ENCODE peak calls at places on chromosome 15, in seven cellular contexts. Y is Peyer's patch; R is effector memory CD4-positive, alpha-beta T cell; W is colonic mucosa; B is IMR-90; M is foreskin fibroblast; F is GM12878. N is an unnamed sample.

GRCh38 chr15:85563328-85563727 is 182.9 kb downstream of the AKAP13 start:
- DNase-seq in Y (no peak), B (peak), F (no peak), W (no peak), M (peak), R (no peak), N (no peak)

GRCh38 chr15:65766422-65767263 is 25.4 kb downstream of the DENND4A start:
- DNase-seq in M (no peak), Y (no peak), R (no peak), F (no peak), B (peak), W (no peak), N (no peak)

GRCh38 chr15:67193223-67194009 is 61.0 kb downstream of the AAGAB start:
- DNase-seq in W (no peak), F (no peak), R (no peak), Y (no peak), B (peak), M (no peak), N (no peak)

GRCh38 chr15:55846108-55846707 is 103.3 kb upstream of the PRTG start:
- DNase-seq in Y (no peak), F (peak), W (peak), B (peak), R (no peak), M (peak), N (peak)

GRCh38 chr15:92383528-92384326 is 10.0 kb upstream of the ST8SIA2 start:
- DNase-seq in Y (no peak), R (no peak), W (peak), F (no peak), B (peak), M (no peak), N (peak)

GRCh38 chr15:73573572-73573971 is 59.6 kb downstream of the NPTN start:
- DNase-seq in M (peak), Y (peak), F (no peak), R (no peak), W (peak), B (peak), N (no peak)

GRCh38 chr15:45129651-45130129 is at the start of the genes DUOX1 and DUOXA1:
- DNase-seq in F (no peak), B (no peak), Y (peak), M (no peak), R (no peak), W (peak), N (no peak)

GRCh38 chr15:63407612-63408011 is 26.0 kb upstream of the CA12 start:
- DNase-seq in Y (no peak), M (no peak), B (no peak), R (no peak), W (peak), F (no peak), N (no peak)

GRCh38 chr15:66839511-66840112 is 137.6 kb downstream of the SMAD6 start:
- DNase-seq in Y (no peak), R (no peak), W (no peak), B (peak), F (no peak), M (no peak), N (no peak)

GRCh38 chr15:64101018-64101417 is 5.2 kb downstream of the SNX1 start:
- DNase-seq in M (no peak), W (no peak), F (no peak), B (no peak), Y (no peak), R (no peak), N (no peak)

GRCh38 chr15:68816795-68817303 is 3.8 kb downstream of the ANP32A start:
- DNase-seq in B (no peak), F (no peak), M (no peak), R (no peak), W (peak), Y (no peak), N (peak)

GRCh38 chr15:63133786-63134185 is 12.1 kb downstream of the LACTB start:
- DNase-seq in B (peak), F (no peak), W (no peak), M (peak), R (no peak), Y (no peak), N (no peak)

GRCh38 chr15:74322558-74323180 is 44.8 kb downstream of the CYP11A1 start:
- DNase-seq in B (peak), Y (peak), F (no peak), R (peak), W (peak), M (peak), N (peak)

GRCh38 chr15:96199111-96199510 is 131.4 kb upstream of the NR2F2 start:
- DNase-seq in R (no peak), Y (no peak), F (no peak), M (no peak), W (no peak), B (no peak), N (no peak)

GRCh38 chr15:78850352-78850751 is 22.3 kb upstream of the MORF4L1 start:
- DNase-seq in M (no peak), B (no peak), W (no peak), Y (no peak), F (no peak), R (no peak), N (no peak)

GRCh38 chr15:75640483-75641175 is 605 bp upstream of the IMP3 start:
- DNase-seq in W (no peak), Y (no peak), F (peak), B (peak), M (peak), R (peak), N (peak)

GRCh38 chr15:77069521-77070121 is 1.3 kb downstream of the TSPAN3 start:
- DNase-seq in B (no peak), Y (peak), F (no peak), R (no peak), M (no peak), W (peak), N (no peak)

GRCh38 chr15:74417230-74417629 is 16.5 kb downstream of the SEMA7A start:
- DNase-seq in F (no peak), B (peak), Y (no peak), R (no peak), M (peak), W (no peak), N (no peak)

GRCh38 chr15:83206387-83206970 is 1.1 kb downstream of the HDGFL3 start:
- DNase-seq in Y (no peak), F (no peak), B (no peak), M (peak), W (peak), R (no peak), N (peak)

GRCh38 chr15:74167891-74168331 is 5.6 kb upstream of the ISLR start:
- DNase-seq in B (no peak), M (no peak), F (no peak), Y (no peak), W (no peak), R (no peak), N (peak)

GRCh38 chr15:55715355-55716076 is 27.4 kb downstream of the PRTG start:
- DNase-seq in R (no peak), Y (no peak), W (no peak), F (no peak), M (no peak), B (no peak), N (no peak)

GRCh38 chr15:49620174-49620573 is 444 bp downstream of the FAM227B start:
- DNase-seq in B (peak), R (no peak), M (no peak), Y (no peak), F (no peak), W (peak), N (peak)

GRCh38 chr15:67240235-67241131 is 14.0 kb downstream of the AAGAB start:
- DNase-seq in R (no peak), F (peak), Y (no peak), B (no peak), M (no peak), W (no peak), N (peak)

GRCh38 chr15:99719096-99719541 is 14.1 kb downstream of the LYSMD4 start:
- DNase-seq in R (no peak), W (no peak), M (peak), B (peak), Y (no peak), F (peak), N (peak)

GRCh38 chr15:29952245-29952644 is 130.0 kb upstream of the TJP1 start:
- DNase-seq in R (no peak), F (no peak), W (no peak), B (no peak), Y (no peak), M (no peak), N (no peak)

GRCh38 chr15:39497016-39497758 is 83.7 kb upstream of the THBS1 start:
- DNase-seq in B (no peak), W (no peak), Y (no peak), M (no peak), F (no peak), R (no peak), N (no peak)

GRCh38 chr15:70493787-70494514 is 269.4 kb downstream of the UACA start:
- DNase-seq in R (no peak), B (peak), W (no peak), Y (peak), F (no peak), M (no peak), N (no peak)

GRCh38 chr15:67833504-67834248 is 6.2 kb downstream of the RNU6-1 start:
- DNase-seq in R (no peak), F (no peak), W (peak), Y (peak), B (no peak), M (no peak), N (peak)

DNA sequence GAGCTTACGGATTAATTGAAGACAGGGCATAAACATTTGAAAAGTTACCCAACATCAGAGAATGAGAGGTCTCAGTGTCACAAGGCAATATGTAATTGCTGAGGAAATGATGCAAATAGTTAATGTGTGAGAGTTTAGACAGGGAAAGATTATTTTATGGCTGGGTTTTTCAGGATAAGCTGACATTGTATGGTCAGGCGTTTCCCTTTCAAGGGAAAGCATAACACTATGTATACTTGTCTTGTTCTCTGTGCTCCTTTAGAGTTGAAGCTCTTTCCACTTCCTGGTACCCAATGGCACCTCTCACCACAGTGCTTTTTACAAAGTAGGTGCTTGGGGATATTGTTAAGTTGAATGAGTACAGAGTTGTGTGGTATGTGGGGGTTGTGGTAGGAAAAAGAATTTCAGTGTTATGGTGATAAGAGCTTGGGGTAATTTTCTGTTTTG is 19.9 kb downstream of the IQGAP1 start:
- DNase-seq in F (no peak), M (no peak), B (peak), W (no peak), R (no peak), Y (no peak), N (peak)
- H3K4me3 ChIP-seq in F (no peak), M (no peak), B (no peak), W (no peak), R (no peak), Y (no peak), N (no peak)

GRCh38 chr15:52220896-52221660 is 29.9 kb upstream of the GNB5 start:
- DNase-seq in R (no peak), Y (no peak), F (no peak), M (no peak), W (no peak), B (no peak), N (peak)
- H3K4me3 ChIP-seq in R (peak), Y (peak), F (peak), M (no peak), W (no peak), B (no peak), N (peak)

GRCh38 chr15:60390231-60390630 is 7.6 kb downstream of the ANXA2 start:
- DNase-seq in M (no peak), B (no peak), Y (no peak), W (no peak), F (no peak), R (no peak), N (no peak)
- H3K4me3 ChIP-seq in M (peak), B (no peak), Y (no peak), W (no peak), F (no peak), R (no peak), N (no peak)

GRCh38 chr15:81296218-81296617 is 27.7 kb downstream of the STARD5 start:
- DNase-seq in F (no peak), M (no peak), Y (no peak), W (no peak), R (no peak), B (no peak), N (no peak)

GRCh38 chr15:81298606-81299005 is 25.3 kb downstream of the STARD5 start:
- DNase-seq in B (no peak), W (no peak), F (no peak), Y (no peak), R (no peak), M (no peak), N (no peak)

GRCh38 chr15:81297147-81297572 is 26.8 kb downstream of the STARD5 start:
- DNase-seq in W (no peak), M (no peak), B (peak), F (no peak), Y (no peak), R (no peak), N (no peak)

GRCh38 chr15:81296673-81297072 is 27.3 kb downstream of the STARD5 start:
- DNase-seq in Y (no peak), B (no peak), W (peak), R (peak), M (no peak), F (peak), N (peak)

DNA sequence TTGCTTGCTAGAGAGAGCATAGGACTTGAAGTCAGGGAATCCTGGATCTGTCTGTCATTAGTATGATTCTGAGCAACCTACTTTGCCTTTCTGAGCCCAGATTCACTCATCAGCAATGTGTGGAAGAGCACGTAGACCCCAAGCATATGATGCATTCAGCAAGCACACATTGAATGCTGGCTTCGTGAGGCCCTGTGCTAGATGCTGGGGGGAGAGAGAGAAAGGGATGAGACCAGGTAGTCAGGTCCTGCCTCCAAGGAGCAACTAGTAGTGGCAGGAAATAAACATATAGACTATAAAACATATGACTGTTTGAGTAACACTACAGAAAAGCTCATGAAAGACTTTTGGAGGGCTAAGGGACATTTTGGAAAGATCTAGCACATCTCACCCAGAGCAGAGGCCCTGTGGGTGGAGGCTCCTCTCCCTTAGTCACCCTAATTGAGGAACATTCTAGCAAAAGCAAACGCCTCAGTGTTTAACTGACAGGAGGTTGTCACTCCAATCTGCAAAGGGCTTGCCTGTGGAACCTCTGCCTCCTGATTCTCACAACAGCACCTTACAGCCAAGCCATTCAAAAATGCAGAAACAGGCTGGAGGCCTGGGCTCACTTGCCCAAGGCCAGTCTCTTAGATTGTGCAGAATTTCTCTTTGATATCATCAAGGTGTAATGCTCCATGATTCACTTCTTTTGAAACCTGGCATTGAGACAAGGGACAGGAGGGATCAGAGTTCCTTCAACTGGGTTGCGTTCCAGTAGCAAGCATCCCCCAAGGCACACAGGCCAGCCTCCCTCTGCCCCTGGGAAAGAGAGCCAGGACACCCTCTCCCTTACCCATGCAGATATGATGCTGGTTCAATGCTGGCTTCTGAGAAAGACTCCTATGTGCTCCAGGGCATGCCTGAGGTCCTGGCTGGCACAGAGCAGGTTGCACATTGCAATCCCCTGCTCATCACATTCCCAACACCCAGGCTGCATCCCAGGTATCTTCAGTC is 26.1 kb downstream of the STARD5 start:
- DNase-seq in M (no peak), R (no peak), Y (no peak), B (no peak), F (no peak), W (no peak), N (no peak)
- H3K4me3 ChIP-seq in M (no peak), R (peak), Y (peak), B (no peak), F (peak), W (peak), N (peak)

DNA sequence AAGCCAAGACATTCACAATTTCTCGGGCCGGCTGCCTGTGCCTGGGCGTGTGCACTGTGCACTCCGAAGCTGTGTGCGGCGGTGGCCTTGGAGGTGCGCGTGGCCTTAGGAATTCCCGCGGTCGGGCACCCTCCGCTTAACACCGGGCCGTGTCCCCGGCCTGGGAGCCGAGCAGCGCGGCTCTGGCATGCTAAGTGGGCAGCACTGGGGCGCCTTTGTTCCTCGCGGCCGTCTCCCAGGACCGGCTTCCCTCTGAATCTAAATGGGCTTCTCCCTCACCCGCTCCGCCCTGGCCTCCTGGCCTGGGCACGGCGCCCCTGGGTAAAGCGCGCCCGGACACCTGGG is 498 bp upstream of the ARNT2 start:
- DNase-seq in M (no peak), R (no peak), W (no peak), B (no peak), F (no peak), Y (no peak), N (no peak)
- H3K4me3 ChIP-seq in M (peak), R (no peak), W (peak), B (peak), F (no peak), Y (peak), N (no peak)

GRCh38 chr15:94844533-94845390 is 613.4 kb downstream of the MCTP2 start:
- DNase-seq in Y (peak), B (no peak), M (no peak), F (no peak), R (no peak), W (peak), N (no peak)

GRCh38 chr15:94843060-94843459 is 611.7 kb downstream of the MCTP2 start:
- DNase-seq in F (no peak), R (no peak), Y (no peak), W (no peak), B (no peak), M (no peak), N (no peak)

GRCh38 chr15:94847325-94847724 is 616.0 kb downstream of the MCTP2 start:
- DNase-seq in F (no peak), R (no peak), B (no peak), Y (no peak), W (no peak), M (no peak), N (no peak)

GRCh38 chr15:94845391-94845718 is 614.0 kb downstream of the MCTP2 start:
- DNase-seq in Y (no peak), B (no peak), R (no peak), M (no peak), W (no peak), F (no peak), N (no peak)

DNA sequence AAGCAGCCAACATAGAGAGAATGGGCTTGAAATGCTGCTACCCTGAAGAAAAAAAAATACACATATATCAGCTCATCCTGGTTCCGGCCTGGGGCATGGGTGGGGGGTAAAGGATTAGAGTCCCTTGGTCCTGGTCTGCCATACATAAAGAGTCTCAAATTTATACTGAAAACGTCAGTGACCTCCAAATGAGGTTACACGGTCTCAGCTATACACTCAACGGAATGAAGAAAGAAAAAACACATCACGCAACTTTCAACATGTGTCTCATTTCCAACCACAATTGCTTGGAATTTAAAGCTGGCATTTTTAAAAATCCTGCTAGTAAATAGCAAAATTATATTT is 612.8 kb downstream of the MCTP2 start:
- DNase-seq in R (no peak), Y (no peak), B (no peak), F (no peak), M (no peak), W (no peak), N (no peak)
- H3K4me3 ChIP-seq in R (no peak), Y (no peak), B (no peak), F (no peak), M (no peak), W (no peak), N (no peak)

DNA sequence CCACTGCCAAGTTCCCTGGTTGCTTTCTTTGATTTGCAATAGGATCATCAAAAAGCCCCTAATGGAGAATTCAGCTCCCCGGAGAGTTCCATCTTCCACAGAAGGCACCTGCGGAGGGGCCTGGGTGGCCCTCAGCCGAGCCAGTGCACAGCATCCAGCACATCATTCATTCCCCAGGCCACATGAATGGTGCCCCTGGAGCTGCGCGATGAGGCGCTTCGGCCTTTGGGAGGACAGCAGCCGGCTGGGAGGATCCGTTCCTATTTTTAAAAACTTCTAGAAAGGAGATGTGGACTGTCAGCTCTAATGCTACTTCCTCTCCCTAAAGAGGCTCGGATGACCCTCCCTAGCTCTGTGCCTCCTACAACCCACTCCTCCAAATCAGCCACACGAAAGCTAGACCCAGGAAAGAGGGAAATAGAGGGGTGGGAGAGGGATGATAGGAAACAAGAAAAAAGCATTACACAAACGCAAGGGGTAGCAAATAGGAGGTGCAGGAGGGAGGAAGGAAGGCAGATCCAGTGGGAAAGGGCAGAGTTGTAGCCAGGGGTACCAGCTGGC is 20.3 kb downstream of the EHD4 start:
- DNase-seq in Y (no peak), F (no peak), M (no peak), R (no peak), B (no peak), W (no peak), N (no peak)
- H3K4me3 ChIP-seq in Y (no peak), F (no peak), M (no peak), R (no peak), B (no peak), W (no peak), N (no peak)